ENCODE peak calls at places on chromosomes 6 and 20, in nine cellular contexts. K, O, W, J, U, Z, F, P and R are unnamed samples.

GRCh38 chr6:43456737-43457126 is 1.4 kb upstream of the DLK2 start:
- DNase-seq in K (no peak), O (no peak), W (no peak), J (no peak), U (no peak), Z (no peak), F (no peak), P (no peak), R (no peak)

GRCh38 chr20:42259389-42259788 is 641.2 kb upstream of the CHD6 start:
- DNase-seq in K (no peak), O (no peak), W (no peak), J (no peak), U (no peak), Z (no peak), F (no peak), P (no peak), R (no peak)

GRCh38 chr6:154460306-154461071 is 50.0 kb downstream of the CNKSR3 start:
- DNase-seq in K (peak; percentile 88), O (no peak), W (peak; percentile 23), J (no peak), U (peak; percentile 49), Z (no peak), F (no peak), P (no peak), R (no peak)

GRCh38 chr20:14401479-14402138 is 64.2 kb upstream of the FLRT3 start:
- DNase-seq in K (no peak), O (no peak), W (peak; percentile 76), J (no peak), U (peak; percentile 31), Z (no peak), F (no peak), P (no peak), R (no peak)

GRCh38 chr6:98839788-98840361 is 5.5 kb downstream of the POU3F2 start:
- DNase-seq in K (peak; percentile 43), O (no peak), W (peak; percentile 35), J (no peak), U (peak; percentile 41), Z (no peak), F (no peak), P (no peak), R (no peak)

GRCh38 chr6:69279805-69280204 is 517.0 kb downstream of the LMBRD1 start:
- DNase-seq in K (peak; percentile 4), O (no peak), W (no peak), J (no peak), U (no peak), Z (no peak), F (no peak), P (no peak), R (no peak)

GRCh38 chr6:167569041-167569805 is 244.3 kb downstream of the TTLL2 start:
- DNase-seq in K (no peak), O (no peak), W (no peak), J (no peak), U (no peak), Z (no peak), F (no peak), P (no peak), R (no peak)

GRCh38 chr6:14270142-14270893 is 152.7 kb downstream of the CD83 start:
- DNase-seq in K (no peak), O (no peak), W (no peak), J (no peak), U (no peak), Z (no peak), F (no peak), P (no peak), R (no peak)

GRCh38 chr20:49846206-49846807 is 33.7 kb downstream of the SLC9A8 start:
- DNase-seq in K (peak; percentile 79), O (no peak), W (peak; percentile 56), J (peak; percentile 59), U (peak; percentile 73), Z (no peak), F (peak; percentile 57), P (peak; percentile 50), R (no peak)

GRCh38 chr6:162726997-162727346 is 594 bp downstream of the PRKN start:
- DNase-seq in K (peak; percentile 18), O (no peak), W (no peak), J (no peak), U (peak; percentile 35), Z (no peak), F (no peak), P (no peak), R (no peak)

GRCh38 chr6:48765352-48765961 is 654.5 kb upstream of the PTCHD4 start:
- DNase-seq in K (peak; percentile 87), O (no peak), W (peak; percentile 50), J (peak; percentile 48), U (peak; percentile 86), Z (no peak), F (no peak), P (no peak), R (no peak)

GRCh38 chr20:25031241-25031640 is 26.7 kb downstream of the ACSS1 start:
- DNase-seq in K (no peak), O (no peak), W (no peak), J (no peak), U (no peak), Z (no peak), F (no peak), P (no peak), R (no peak)

GRCh38 chr6:83824388-83824801 is 28.8 kb upstream of the RIPPLY2 start:
- DNase-seq in K (peak; percentile 16), O (no peak), W (no peak), J (no peak), U (peak; percentile 2), Z (no peak), F (no peak), P (no peak), R (no peak)

GRCh38 chr6:42140756-42141602 is 1.4 kb downstream of the C6orf132 start:
- DNase-seq in K (peak; percentile 69), O (no peak), W (no peak), J (no peak), U (peak; percentile 38), Z (no peak), F (no peak), P (no peak), R (peak; percentile 61)

GRCh38 chr6:131950767-131951575 is at the start of gene CCN2:
- DNase-seq in K (peak; percentile 100), O (peak; percentile 86), W (no peak), J (peak; percentile 75), U (peak; percentile 96), Z (peak; percentile 80), F (peak; percentile 6), P (peak; percentile 29), R (peak; percentile 79)

GRCh38 chr6:166398348-166398747 is 15.6 kb upstream of the MPC1 start:
- DNase-seq in K (no peak), O (no peak), W (no peak), J (no peak), U (no peak), Z (no peak), F (no peak), P (no peak), R (no peak)

GRCh38 chr6:57435475-57436163 is 118.2 kb downstream of the PRIM2 start:
- DNase-seq in K (no peak), O (no peak), W (no peak), J (no peak), U (no peak), Z (no peak), F (no peak), P (no peak), R (no peak)

GRCh38 chr6:126268087-126268486 is 71.8 kb upstream of the CENPW start:
- DNase-seq in K (peak; percentile 23), O (no peak), W (no peak), J (peak; percentile 51), U (no peak), Z (no peak), F (no peak), P (no peak), R (no peak)

GRCh38 chr6:142542704-142543233 is 241.0 kb downstream of the ADGRG6 start:
- DNase-seq in K (peak; percentile 76), O (peak; percentile 78), W (no peak), J (no peak), U (peak; percentile 35), Z (peak; percentile 13), F (no peak), P (no peak), R (peak; percentile 55)

GRCh38 chr20:50472693-50473610 is 37.2 kb upstream of the PTPN1 start:
- DNase-seq in K (no peak), O (no peak), W (no peak), J (no peak), U (no peak), Z (no peak), F (no peak), P (no peak), R (no peak)

GRCh38 chr20:61814244-61814643 is 251.4 kb downstream of the TAF4 start:
- DNase-seq in K (no peak), O (no peak), W (no peak), J (no peak), U (no peak), Z (no peak), F (no peak), P (no peak), R (no peak)

GRCh38 chr6:33428219-33428890 is 8.5 kb downstream of the SYNGAP1 start:
- DNase-seq in K (no peak), O (no peak), W (no peak), J (peak; percentile 57), U (peak; percentile 58), Z (no peak), F (peak; percentile 45), P (peak; percentile 52), R (no peak)

GRCh38 chr6:52498538-52499017 is 78.3 kb downstream of the TRAM2 start:
- DNase-seq in K (peak; percentile 23), O (no peak), W (no peak), J (no peak), U (no peak), Z (no peak), F (no peak), P (no peak), R (no peak)

GRCh38 chr6:105102186-105102585 is 77.6 kb downstream of the POPDC3 start:
- DNase-seq in K (no peak), O (no peak), W (no peak), J (no peak), U (no peak), Z (no peak), F (no peak), P (no peak), R (peak; percentile 75)

GRCh38 chr6:133184798-133185380 is 56.3 kb upstream of the EYA4 start:
- DNase-seq in K (peak; percentile 62), O (no peak), W (no peak), J (no peak), U (peak; percentile 54), Z (no peak), F (no peak), P (no peak), R (no peak)

GRCh38 chr6:52115891-52116604 is 28.6 kb upstream of the PKHD1 start:
- DNase-seq in K (no peak), O (no peak), W (no peak), J (no peak), U (no peak), Z (no peak), F (no peak), P (no peak), R (no peak)

GRCh38 chr6:89242574-89243330 is 25.6 kb upstream of the GABRR1 start:
- DNase-seq in K (peak; percentile 81), O (no peak), W (peak; percentile 56), J (peak; percentile 57), U (peak; percentile 71), Z (no peak), F (no peak), P (peak; percentile 33), R (no peak)

GRCh38 chr6:105872244-105872643 is 213.9 kb upstream of the PRDM1 start:
- DNase-seq in K (no peak), O (no peak), W (no peak), J (no peak), U (no peak), Z (no peak), F (no peak), P (no peak), R (no peak)